ENCODE peak calls at places on chromosomes 7 and 10, in ten cellular contexts. G, L, E, J, H, O, T, Z, S and I are unnamed samples.

GRCh38 chr10:118017850-118018249 is 28.9 kb downstream of the RAB11FIP2 start:
- DNase-seq in G (no peak), O (no peak), L (peak; percentile 11), H (no peak), S (no peak), Z (no peak), E (no peak), T (no peak), J (peak; percentile 45), I (no peak)

GRCh38 chr10:104903433-104903832 is 262.3 kb downstream of the SORCS3 start:
- DNase-seq in E (no peak), O (no peak), L (no peak), G (no peak), Z (no peak), H (no peak), S (peak; percentile 5), T (no peak), J (no peak), I (no peak)

GRCh38 chr7:113371376-113372043 is 253.2 kb upstream of the SMIM30 start:
- DNase-seq in T (no peak), H (no peak), G (peak; percentile 2), L (no peak), O (no peak), S (no peak), E (peak; percentile 56), Z (no peak), J (no peak), I (no peak)

GRCh38 chr10:110268442-110268841 is 36.3 kb downstream of the SMNDC1 start:
- DNase-seq in Z (no peak), G (no peak), H (no peak), T (no peak), L (peak; percentile 29), E (no peak), J (no peak), O (no peak), S (no peak), I (no peak)

GRCh38 chr7:44615149-44615611 is 8.8 kb downstream of the OGDH start:
- DNase-seq in S (no peak), E (peak; percentile 84), T (no peak), J (no peak), L (no peak), Z (no peak), O (no peak), H (peak; percentile 46), G (peak; percentile 48), I (peak; percentile 55)

GRCh38 chr7:4274286-4274685 is 407.8 kb upstream of the FOXK1 start:
- DNase-seq in O (no peak), Z (no peak), E (no peak), T (no peak), S (no peak), L (no peak), G (no peak), H (no peak), J (no peak), I (no peak)

GRCh38 chr7:135188298-135188984 is 17.9 kb upstream of the CYREN start:
- DNase-seq in S (no peak), G (no peak), E (peak; percentile 22), L (no peak), H (no peak), J (no peak), Z (no peak), T (no peak), O (peak; percentile 71), I (no peak)

GRCh38 chr7:20229652-20230500 is 12.7 kb upstream of the MACC1 start:
- DNase-seq in L (no peak), J (peak; percentile 65), G (peak; percentile 93), H (no peak), Z (no peak), E (no peak), T (no peak), S (peak; percentile 37), O (peak; percentile 37), I (no peak)

GRCh38 chr7:82729172-82730030 is 285.8 kb upstream of the CACNA2D1 start:
- DNase-seq in L (peak; percentile 42), Z (no peak), O (peak; percentile 22), E (no peak), T (no peak), H (no peak), G (peak; percentile 60), S (peak; percentile 66), J (peak; percentile 9), I (no peak)

GRCh38 chr10:30155401-30155800 is 96.0 kb upstream of the JCAD start:
- DNase-seq in L (no peak), G (peak; percentile 16), Z (no peak), T (no peak), O (no peak), E (peak; percentile 67), H (no peak), J (no peak), S (peak; percentile 51), I (no peak)

GRCh38 chr10:72812798-72813430 is 80.6 kb upstream of the OIT3 start:
- DNase-seq in J (peak; percentile 31), H (no peak), S (no peak), E (no peak), O (peak; percentile 78), G (peak; percentile 74), L (no peak), Z (no peak), T (no peak), I (no peak)

GRCh38 chr10:124243702-124244121 is 150.3 kb upstream of the CHST15 start:
- DNase-seq in H (no peak), J (no peak), E (no peak), G (no peak), S (no peak), L (no peak), O (no peak), T (no peak), Z (no peak), I (no peak)

GRCh38 chr7:101671783-101672356 is 42.8 kb upstream of the MYL10 start:
- DNase-seq in G (no peak), L (no peak), Z (no peak), T (no peak), O (no peak), E (no peak), H (no peak), J (no peak), S (no peak), I (no peak)

GRCh38 chr10:76906221-76906620 is 731.4 kb downstream of the KCNMA1 start:
- DNase-seq in H (no peak), L (no peak), J (no peak), Z (no peak), O (no peak), T (no peak), S (no peak), E (no peak), G (no peak), I (no peak)

GRCh38 chr7:32073533-32073932 is 3.3 kb upstream of the PDE1C start:
- DNase-seq in E (no peak), T (no peak), G (no peak), O (no peak), S (no peak), L (no peak), J (no peak), H (no peak), Z (no peak), I (no peak)

GRCh38 chr7:150378115-150378852 is 846 bp upstream of the ZNF775 start:
- DNase-seq in T (peak; percentile 76), G (peak; percentile 57), J (peak; percentile 67), O (no peak), S (peak; percentile 73), E (no peak), L (peak; percentile 68), Z (no peak), H (peak; percentile 44), I (peak; percentile 85)

GRCh38 chr10:23194471-23194965 is 2.4 kb downstream of the PTF1A start:
- DNase-seq in S (no peak), O (no peak), T (no peak), J (no peak), E (no peak), L (no peak), Z (no peak), G (no peak), H (no peak), I (no peak)

GRCh38 chr10:86918022-86918471 is 39.4 kb downstream of the MMRN2 start:
- DNase-seq in T (no peak), Z (no peak), H (no peak), E (no peak), L (no peak), J (no peak), S (peak; percentile 77), G (peak; percentile 77), O (peak; percentile 41), I (no peak)
- H3K36me3 ChIP-seq in T (peaks cover 31% of the 10 kb centered on the region), Z (peaks cover 4% of the 10 kb centered on the region), H (peaks cover 4% of the 10 kb centered on the region), E (peaks cover 12% of the 10 kb centered on the region), L (peaks cover 77% of the 10 kb centered on the region), J (no peaks in the 10 kb centered on the region), S (peaks cover 83% of the 10 kb centered on the region), G (peaks cover 24% of the 10 kb centered on the region), O (peaks cover 7% of the 10 kb centered on the region), I (no peaks in the 10 kb centered on the region)

GRCh38 chr7:99012722-99013121 is 131.2 kb downstream of the SMURF1 start:
- DNase-seq in E (peak; percentile 2), H (no peak), S (no peak), Z (no peak), T (no peak), G (no peak), J (no peak), L (no peak), O (no peak), I (no peak)

GRCh38 chr7:99013266-99014112 is 130.4 kb downstream of the SMURF1 start:
- DNase-seq in S (no peak), T (no peak), L (no peak), J (no peak), E (peak; percentile 40), Z (no peak), H (no peak), G (no peak), O (no peak), I (no peak)

GRCh38 chr7:99019523-99020412 is 124.1 kb downstream of the SMURF1 start:
- DNase-seq in O (no peak), J (no peak), H (no peak), Z (no peak), L (no peak), E (peak; percentile 5), S (no peak), T (no peak), G (no peak), I (no peak)

GRCh38 chr7:99014113-99014985 is 129.6 kb downstream of the SMURF1 start:
- DNase-seq in T (no peak), E (peak; percentile 33), G (no peak), L (no peak), Z (no peak), O (no peak), S (no peak), H (no peak), J (no peak), I (no peak)

GRCh38 chr7:99016196-99016595 is 127.7 kb downstream of the SMURF1 start:
- DNase-seq in J (no peak), O (no peak), H (no peak), Z (no peak), L (no peak), T (no peak), G (no peak), E (peak; percentile 12), S (no peak), I (no peak)
- H3K36me3 ChIP-seq in J (peaks cover 6% of the 10 kb centered on the region), O (peaks cover 11% of the 10 kb centered on the region), H (peaks cover 4% of the 10 kb centered on the region), Z (peaks cover 29% of the 10 kb centered on the region), L (peaks cover 58% of the 10 kb centered on the region), T (peaks cover 49% of the 10 kb centered on the region), G (peaks cover 44% of the 10 kb centered on the region), E (no peaks in the 10 kb centered on the region), S (peaks cover 40% of the 10 kb centered on the region), I (peaks cover 17% of the 10 kb centered on the region)

GRCh38 chr10:3780056-3780765 is 4.8 kb downstream of the KLF6 start:
- DNase-seq in L (no peak), H (peak; percentile 42), T (no peak), O (peak; percentile 77), S (no peak), E (peak; percentile 58), Z (no peak), G (peak; percentile 71), J (no peak), I (peak; percentile 20)
- H3K36me3 ChIP-seq in L (peaks cover 18% of the 10 kb centered on the region), H (no peaks in the 10 kb centered on the region), T (peaks cover 56% of the 10 kb centered on the region), O (peaks cover 28% of the 10 kb centered on the region), S (peaks cover 70% of the 10 kb centered on the region), E (no peaks in the 10 kb centered on the region), Z (peaks cover 39% of the 10 kb centered on the region), G (peaks cover 56% of the 10 kb centered on the region), J (peaks cover 9% of the 10 kb centered on the region), I (peaks cover 19% of the 10 kb centered on the region)

GRCh38 chr7:75572396-75572795 is 80.3 kb downstream of the SPDYE5 start:
- DNase-seq in E (no peak), L (no peak), J (no peak), H (no peak), T (no peak), Z (no peak), G (no peak), S (no peak), O (no peak), I (no peak)
- H3K36me3 ChIP-seq in E (no peaks in the 10 kb centered on the region), L (peaks cover 24% of the 10 kb centered on the region), J (no peaks in the 10 kb centered on the region), H (no peaks in the 10 kb centered on the region), T (peaks cover 27% of the 10 kb centered on the region), Z (peaks cover 6% of the 10 kb centered on the region), G (peaks cover 19% of the 10 kb centered on the region), S (no peaks in the 10 kb centered on the region), O (no peaks in the 10 kb centered on the region), I (no peaks in the 10 kb centered on the region)